ENCODE peak calls at places on chromosome 6, in four cellular contexts. M is stomach, G is non-pigmented ciliary epithelial cell, P is BJ. U is an unnamed sample.

GRCh38 chr6:56594699-56595098 is 48.0 kb downstream of the DST start:
- DNase-seq in M (peak), G (no peak), P (no peak), U (no peak)

GRCh38 chr6:53831956-53832660 is 37.3 kb downstream of the LRRC1 start:
- DNase-seq in M (no peak), G (no peak), P (no peak), U (no peak)

GRCh38 chr6:34341481-34341971 is 50.9 kb downstream of the NUDT3 start:
- DNase-seq in P (no peak), M (peak), G (no peak), U (no peak)

GRCh38 chr6:36769676-36770499 is 69.4 kb downstream of the CPNE5 start:
- DNase-seq in G (no peak), M (peak), P (no peak), U (peak)

GRCh38 chr6:126143650-126144260 is 157.4 kb downstream of the TRMT11 start:
- DNase-seq in G (no peak), P (no peak), M (no peak), U (no peak)

GRCh38 chr6:42251911-42252637 is 34.4 kb upstream of the MRPS10 start:
- DNase-seq in G (no peak), M (peak), P (peak), U (peak)

GRCh38 chr6:167143041-167143440 is 14.7 kb downstream of the GPR31 start:
- DNase-seq in G (no peak), M (no peak), P (no peak), U (no peak)

GRCh38 chr6:128241221-128241620 is 279.2 kb downstream of the PTPRK start:
- DNase-seq in G (no peak), P (no peak), M (no peak), U (no peak)

GRCh38 chr6:96657344-96657743 is 94.4 kb downstream of the FHL5 start:
- DNase-seq in M (no peak), P (no peak), G (no peak), U (no peak)

GRCh38 chr6:35258858-35259193 is 709 bp upstream of the ZNF76 start:
- DNase-seq in G (peak), M (peak), P (no peak), U (peak)

GRCh38 chr6:148890605-148891004 is 143.8 kb downstream of the UST start:
- DNase-seq in G (no peak), P (no peak), M (no peak), U (no peak)

GRCh38 chr6:134994431-134994830 is 44.5 kb upstream of the ALDH8A1 start:
- DNase-seq in P (no peak), G (no peak), M (no peak), U (no peak)

GRCh38 chr6:22627644-22628043 is 58.3 kb downstream of the HDGFL1 start:
- DNase-seq in M (no peak), P (no peak), G (no peak), U (no peak)

GRCh38 chr6:130760006-130760405 is 67.2 kb upstream of the SMLR1 start:
- DNase-seq in P (no peak), M (no peak), G (no peak), U (peak)

GRCh38 chr6:127247114-127248096 is 19.3 kb upstream of the RNF146 start:
- DNase-seq in G (no peak), P (no peak), M (no peak), U (no peak)

GRCh38 chr6:149134531-149134933 is 183.0 kb upstream of the TAB2 start:
- DNase-seq in P (no peak), M (no peak), G (no peak), U (no peak)

GRCh38 chr6:34284563-34285545 is 36.0 kb upstream of the SMIM29 start:
- DNase-seq in P (peak), G (peak), M (peak), U (peak)

GRCh38 chr6:117142995-117143394 is 122.4 kb upstream of the VGLL2 start:
- DNase-seq in G (no peak), P (no peak), M (no peak), U (no peak)

GRCh38 chr6:38846844-38847243 is 131.7 kb downstream of the DNAH8 start:
- DNase-seq in M (no peak), P (no peak), G (peak), U (no peak)

GRCh38 chr6:119608994-119609393 is 259.4 kb upstream of the MAN1A1 start:
- DNase-seq in P (no peak), G (no peak), M (no peak), U (no peak)

GRCh38 chr6:37005061-37005810 is at the start of gene FGD2:
- DNase-seq in P (no peak), G (no peak), M (no peak), U (no peak)

GRCh38 chr6:14759976-14760672 is 485.7 kb upstream of the JARID2 start:
- DNase-seq in M (no peak), G (no peak), P (no peak), U (no peak)

GRCh38 chr6:161446934-161447333 is 173.1 kb upstream of the AGPAT4 start:
- DNase-seq in P (no peak), G (no peak), M (no peak), U (no peak)

GRCh38 chr6:35044771-35045275 is 96.3 kb downstream of the TCP11 start:
- DNase-seq in M (no peak), P (no peak), G (no peak), U (peak)

GRCh38 chr6:34206726-34207125 is 29.9 kb upstream of the HMGA1 start:
- DNase-seq in P (no peak), G (no peak), M (no peak), U (no peak)

GRCh38 chr6:11632795-11633511 is 95.4 kb downstream of the TMEM170B start:
- DNase-seq in P (no peak), M (no peak), G (no peak), U (no peak)

GRCh38 chr6:161890133-161890833 is 616.4 kb upstream of the AGPAT4 start:
- DNase-seq in G (no peak), P (no peak), M (no peak), U (no peak)

GRCh38 chr6:73121421-73121993 is 103.8 kb downstream of the KHDC1L start:
- DNase-seq in M (no peak), P (peak), G (no peak), U (peak)

GRCh38 chr6:153872946-153873345 is 166.1 kb upstream of the OPRM1 start:
- DNase-seq in P (no peak), M (no peak), G (no peak), U (no peak)

GRCh38 chr6:5706094-5707033 is 300.4 kb downstream of the NRN1 start:
- DNase-seq in M (no peak), P (no peak), G (no peak), U (no peak)

GRCh38 chr6:93581371-93581770 is 162.0 kb upstream of the EPHA7 start:
- DNase-seq in M (no peak), P (no peak), G (no peak), U (peak)

GRCh38 chr6:170179925-170180324 is 111.0 kb downstream of the DLL1 start:
- DNase-seq in M (no peak), G (no peak), P (no peak), U (no peak)

GRCh38 chr6:170271771-170272314 is 19.0 kb downstream of the DLL1 start:
- DNase-seq in P (no peak), G (no peak), M (no peak), U (no peak)

GRCh38 chr6:56693246-56693607 is 50.5 kb upstream of the DST start:
- DNase-seq in G (no peak), M (peak), P (peak), U (peak)

GRCh38 chr6:14959324-14959885 is 286.5 kb upstream of the JARID2 start:
- DNase-seq in M (no peak), P (no peak), G (no peak), U (no peak)

GRCh38 chr6:28311139-28311823 is 24.7 kb downstream of the ZSCAN31 start:
- DNase-seq in G (no peak), P (no peak), M (no peak), U (peak)

GRCh38 chr6:91020741-91021140 is 433.9 kb upstream of the MAP3K7 start:
- DNase-seq in P (no peak), M (no peak), G (no peak), U (no peak)

GRCh38 chr6:56491606-56492328 is 150.9 kb downstream of the DST start:
- DNase-seq in P (no peak), G (no peak), M (no peak), U (no peak)

GRCh38 chr6:67459556-67459955 is 1175.5 kb upstream of the ADGRB3 start:
- DNase-seq in P (no peak), M (no peak), G (no peak), U (no peak)

GRCh38 chr6:148137652-148138051 is 205.0 kb upstream of the SASH1 start:
- DNase-seq in G (no peak), P (no peak), M (no peak), U (no peak)